ENCODE peak calls at places on chromosomes 3 and 15, in nine cellular contexts. E, A, O, K, R, B, X, N and P are unnamed samples. For H3K4me1, the result is how much of the 10 kb centered on the place peaks cover.

GRCh38 chr3:106242779-106243178 is 374.0 kb upstream of the CBLB start:
- DNase-seq in N (no peak), X (no peak), K (no peak), E (no peak), B (no peak), R (no peak), A (no peak), O (no peak), P (no peak)

GRCh38 chr3:169886671-169887070 is 16.9 kb upstream of the LRRC31 start:
- DNase-seq in O (peak), K (peak), X (no peak), N (no peak), R (peak), E (no peak), A (no peak), B (peak), P (no peak)

GRCh38 chr15:68313501-68314390 is 36.2 kb downstream of the FEM1B start:
- DNase-seq in E (no peak), B (no peak), N (peak), X (no peak), R (no peak), O (peak), A (no peak), K (peak), P (no peak)

GRCh38 chr3:48476426-48477053 is 27.4 kb downstream of the SHISA5 start:
- DNase-seq in A (no peak), O (no peak), N (no peak), K (peak), E (no peak), X (no peak), R (no peak), B (no peak), P (no peak)

GRCh38 chr3:36792342-36792741 is 28.0 kb upstream of the DCLK3 start:
- DNase-seq in O (no peak), R (no peak), A (peak), E (peak), X (no peak), B (peak), N (no peak), K (peak), P (no peak)

GRCh38 chr15:96341465-96342142 is 11.1 kb downstream of the NR2F2 start:
- DNase-seq in A (no peak), E (no peak), O (peak), K (peak), X (no peak), N (peak), R (peak), B (no peak), P (no peak)

GRCh38 chr3:133928903-133929607 is 33.4 kb upstream of the RAB6B start:
- DNase-seq in A (no peak), R (no peak), B (no peak), E (no peak), O (peak), N (no peak), K (peak), X (no peak), P (no peak)

GRCh38 chr3:120496278-120496975 is 45.6 kb upstream of the FSTL1 start:
- DNase-seq in K (no peak), A (peak), N (peak), B (peak), O (no peak), R (no peak), X (no peak), E (no peak), P (no peak)

GRCh38 chr3:55521086-55522060 is 34.3 kb upstream of the WNT5A start:
- DNase-seq in E (no peak), X (no peak), O (no peak), K (no peak), R (no peak), B (no peak), N (no peak), A (no peak), P (no peak)

GRCh38 chr3:45964139-45964538 is 20.9 kb downstream of the CXCR6 start:
- DNase-seq in E (no peak), N (no peak), X (no peak), O (no peak), R (no peak), B (no peak), K (no peak), A (no peak), P (no peak)

DNA sequence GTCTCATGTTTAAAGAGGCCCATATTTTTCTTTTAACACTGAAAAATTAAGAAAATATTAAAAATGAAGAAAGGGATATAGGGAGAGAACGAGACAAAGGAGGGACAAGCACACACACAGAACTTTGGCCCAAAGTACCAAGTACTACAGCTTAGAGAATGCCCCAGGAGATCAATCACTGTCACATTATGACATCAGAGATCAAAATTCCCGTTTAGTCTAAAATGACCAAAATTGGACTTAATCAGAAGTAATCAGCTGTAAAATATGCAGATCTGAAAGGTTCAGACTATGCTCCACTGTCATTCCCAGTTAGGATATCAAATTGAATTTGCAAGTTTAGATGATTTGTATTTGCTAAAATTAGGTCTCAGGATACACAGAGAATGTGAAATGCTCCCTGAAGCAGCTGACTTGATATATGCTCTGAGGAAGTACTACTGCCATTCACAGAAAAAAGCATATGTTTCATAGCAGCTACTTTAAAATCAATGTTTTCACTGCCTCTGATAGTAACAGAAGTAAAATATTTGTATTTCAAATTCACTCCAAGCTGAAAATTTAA is 123.0 kb downstream of the PEAK1 start:
- DNase-seq in E (no peak), O (no peak), A (no peak), N (no peak), R (no peak), X (no peak), B (no peak), K (no peak), P (no peak)
- H3K4me1 ChIP-seq in E (under half), O (under half), A (under half), N (under half), R (under half), X (under half), B (under half), K (under half), P (under half)

GRCh38 chr3:99861216-99861615 is 43.6 kb downstream of the CMSS1 start:
- DNase-seq in X (no peak), R (no peak), O (no peak), A (no peak), N (no peak), B (no peak), E (no peak), K (no peak), P (no peak)

GRCh38 chr3:99862208-99862607 is 44.5 kb downstream of the CMSS1 start:
- DNase-seq in O (no peak), X (no peak), E (no peak), A (peak), K (no peak), R (no peak), N (no peak), B (peak), P (no peak)

GRCh38 chr3:99863588-99863987 is 45.9 kb downstream of the CMSS1 start:
- DNase-seq in E (no peak), N (no peak), K (no peak), O (no peak), X (no peak), A (no peak), B (no peak), R (no peak), P (no peak)

GRCh38 chr3:99864289-99864688 is 46.6 kb downstream of the CMSS1 start:
- DNase-seq in N (no peak), R (no peak), K (no peak), A (no peak), B (no peak), O (no peak), X (no peak), E (no peak), P (no peak)

GRCh38 chr3:99863002-99863401 is 45.3 kb downstream of the CMSS1 start:
- DNase-seq in X (no peak), N (no peak), O (no peak), B (no peak), A (no peak), E (no peak), R (no peak), K (no peak), P (no peak)
- H3K4me1 ChIP-seq in X (under half), N (under half), O (under half), B (under half), A (half or more), E (under half), R (half or more), K (under half), P (half or more)

GRCh38 chr15:28888900-28889299 is 3.1 kb downstream of the APBA2 start:
- DNase-seq in A (no peak), O (no peak), K (no peak), E (no peak), N (no peak), X (no peak), B (no peak), R (peak), P (no peak)

GRCh38 chr15:28887344-28888174 is 1.8 kb downstream of the APBA2 start:
- DNase-seq in N (no peak), B (no peak), R (no peak), K (no peak), X (no peak), A (peak), E (no peak), O (no peak), P (no peak)

GRCh38 chr15:28889346-28889745 is 3.6 kb downstream of the APBA2 start:
- DNase-seq in N (no peak), A (no peak), E (no peak), X (no peak), O (no peak), K (no peak), R (no peak), B (no peak), P (no peak)

GRCh38 chr15:28886431-28887343 is 913 bp downstream of the APBA2 start:
- DNase-seq in R (no peak), N (no peak), K (no peak), B (no peak), O (no peak), A (no peak), E (no peak), X (no peak), P (no peak)

GRCh38 chr15:28888302-28888894 is 2.6 kb downstream of the APBA2 start:
- DNase-seq in R (peak), K (no peak), O (no peak), X (no peak), A (no peak), B (no peak), N (no peak), E (no peak), P (no peak)
- H3K4me1 ChIP-seq in R (under half), K (under half), O (under half), X (under half), A (under half), B (under half), N (under half), E (under half), P (under half)

DNA sequence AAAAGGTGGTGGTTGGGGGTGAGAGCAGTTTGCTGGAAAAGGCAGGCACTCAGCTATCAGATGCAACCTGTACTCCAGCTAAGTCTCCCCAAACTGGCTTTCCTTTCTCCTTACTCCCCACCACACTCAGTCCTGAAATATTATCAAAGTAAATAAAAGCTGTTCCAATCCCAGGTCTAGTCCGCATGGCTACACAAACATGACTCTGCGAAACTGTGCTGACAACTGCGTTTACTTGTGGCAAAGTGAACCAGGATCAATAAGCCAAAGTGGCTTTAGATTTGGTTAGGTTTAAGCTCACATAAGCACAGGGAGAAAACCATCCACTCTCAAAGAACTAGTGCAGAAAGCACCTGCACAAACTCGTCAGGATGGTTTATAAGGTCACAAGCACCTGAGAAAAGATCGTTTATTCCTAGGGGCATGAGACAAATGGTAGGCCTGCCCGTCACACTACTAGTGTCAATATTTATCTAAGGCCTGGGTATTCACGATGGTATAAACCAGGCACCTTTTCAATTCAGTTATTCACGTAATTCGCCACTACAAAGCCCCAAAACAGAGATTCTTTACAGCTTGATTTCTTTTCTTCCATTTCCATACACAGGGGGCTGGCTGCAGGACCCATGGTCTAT is 25.3 kb downstream of the LRIG1 start:
- DNase-seq in N (no peak), R (no peak), X (no peak), B (no peak), A (no peak), E (no peak), K (no peak), O (no peak), P (no peak)
- H3K4me1 ChIP-seq in N (half or more), R (half or more), X (under half), B (under half), A (under half), E (under half), K (under half), O (under half), P (under half)

GRCh38 chr3:142278451-142278850 is 53.1 kb upstream of the GK5 start:
- DNase-seq in N (no peak), K (no peak), E (no peak), X (no peak), R (no peak), B (peak), O (no peak), A (no peak), P (no peak)

GRCh38 chr3:142279965-142280590 is 54.7 kb upstream of the GK5 start:
- DNase-seq in X (no peak), K (peak), B (peak), A (peak), O (no peak), E (peak), N (no peak), R (peak), P (no peak)

GRCh38 chr3:142285057-142285666 is 59.8 kb upstream of the GK5 start:
- DNase-seq in A (no peak), X (no peak), E (no peak), B (no peak), O (no peak), K (no peak), N (no peak), R (no peak), P (no peak)

GRCh38 chr3:142282503-142282902 is 57.1 kb upstream of the GK5 start:
- DNase-seq in O (no peak), A (no peak), X (no peak), K (no peak), E (no peak), N (no peak), B (no peak), R (no peak), P (no peak)

DNA sequence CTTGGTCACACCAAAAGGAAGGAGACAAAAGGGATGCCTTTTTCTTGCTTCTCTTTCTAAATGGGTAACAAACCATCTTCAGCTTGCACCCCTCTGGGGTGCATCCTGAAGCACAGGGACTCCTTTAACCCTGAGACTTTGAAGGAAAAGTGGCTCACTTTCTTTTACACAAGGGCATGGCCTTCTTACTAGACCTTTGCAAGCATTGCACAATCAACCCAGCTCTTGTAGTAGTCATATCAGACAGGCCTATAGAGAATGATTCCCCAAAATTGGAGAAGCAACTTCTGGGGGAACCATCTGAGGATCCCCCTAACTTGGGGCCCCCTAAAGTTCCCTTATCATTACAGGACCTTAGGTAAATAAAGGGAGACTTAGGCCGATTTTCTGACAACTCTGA is 56.1 kb upstream of the GK5 start:
- DNase-seq in A (no peak), R (no peak), E (no peak), N (no peak), B (no peak), X (no peak), K (no peak), O (no peak), P (no peak)
- H3K4me1 ChIP-seq in A (under half), R (under half), E (under half), N (under half), B (under half), X (under half), K (under half), O (under half), P (under half)

DNA sequence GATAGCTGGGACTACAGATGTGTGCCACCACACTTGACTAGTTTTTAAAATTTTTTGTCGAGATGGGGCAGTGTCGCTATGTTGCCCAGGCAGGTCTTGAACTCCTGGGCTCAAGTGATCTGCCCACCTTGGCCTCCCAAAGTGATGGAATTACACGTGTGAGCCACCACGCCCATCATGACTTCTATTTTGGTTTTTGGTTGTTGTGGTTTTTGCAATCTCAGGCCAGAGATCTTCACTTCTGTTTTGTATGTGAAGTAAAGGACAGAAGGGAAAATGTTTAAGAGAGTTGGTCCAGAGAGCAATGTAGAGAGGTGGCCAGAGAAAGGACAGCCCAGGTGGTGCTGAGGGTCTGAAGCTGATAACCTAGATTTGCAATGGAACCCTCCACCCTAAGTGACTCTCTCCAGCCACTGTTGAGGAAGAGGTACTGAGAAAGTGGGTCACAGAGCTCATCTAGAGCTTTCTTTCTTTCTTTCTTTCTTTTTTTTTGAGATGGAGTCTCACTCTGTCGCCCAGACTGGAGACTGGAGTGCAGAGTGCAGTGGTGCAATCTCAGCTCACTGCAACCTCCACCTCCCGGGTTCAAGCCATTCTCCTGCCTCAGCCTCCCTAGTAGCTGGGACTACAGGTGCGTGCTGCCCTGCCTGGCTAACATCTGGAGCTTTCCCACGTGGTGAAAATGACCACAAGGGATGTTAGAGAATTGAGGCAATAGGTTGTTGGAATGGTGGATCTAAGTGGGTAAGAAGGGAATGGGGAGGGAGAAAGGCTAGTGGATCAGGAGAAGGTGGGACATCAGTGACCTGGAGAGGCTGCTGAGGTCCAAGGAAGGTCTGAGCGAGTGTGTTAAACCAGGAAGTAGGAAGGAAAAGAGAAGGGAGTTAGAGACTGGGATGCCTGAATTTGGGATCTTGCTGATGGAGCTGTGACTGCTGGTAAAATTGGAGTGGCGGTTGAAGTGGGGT is 22.4 kb upstream of the SEMA4B start:
- DNase-seq in K (no peak), X (no peak), B (no peak), O (no peak), R (no peak), E (no peak), N (no peak), A (no peak), P (no peak)
- H3K4me1 ChIP-seq in K (under half), X (under half), B (under half), O (under half), R (under half), E (under half), N (under half), A (under half), P (under half)

GRCh38 chr3:63132456-63133250 is 145.5 kb upstream of the SYNPR start:
- DNase-seq in E (no peak), A (no peak), K (no peak), B (no peak), N (no peak), R (no peak), X (no peak), O (no peak), P (no peak)

GRCh38 chr3:63130625-63131024 is 147.5 kb upstream of the SYNPR start:
- DNase-seq in N (no peak), E (no peak), A (no peak), O (no peak), X (no peak), K (no peak), R (no peak), B (no peak), P (no peak)

DNA sequence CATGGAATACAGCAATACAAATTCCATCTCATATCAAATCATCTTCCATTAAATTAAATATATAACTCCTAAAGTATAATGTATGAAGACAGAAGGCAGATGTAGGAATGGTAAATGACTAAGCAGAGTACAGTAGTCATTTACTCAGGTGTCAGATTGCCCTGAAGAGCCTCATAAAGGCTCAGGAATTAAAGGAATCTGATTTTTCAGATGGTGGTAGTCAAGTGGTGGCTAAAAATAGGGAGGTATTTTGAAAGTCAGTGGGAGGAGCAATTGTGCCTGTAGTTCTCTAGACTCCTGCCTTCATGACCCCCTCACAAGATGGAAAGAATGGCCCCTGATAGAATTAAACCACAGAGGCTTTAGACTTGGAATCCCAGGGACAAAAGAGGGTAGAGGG is 142.7 kb upstream of the SYNPR start:
- DNase-seq in B (no peak), K (no peak), X (no peak), R (no peak), N (no peak), A (no peak), O (no peak), E (no peak), P (no peak)
- H3K4me1 ChIP-seq in B (under half), K (under half), X (under half), R (under half), N (under half), A (under half), O (under half), E (under half), P (under half)

DNA sequence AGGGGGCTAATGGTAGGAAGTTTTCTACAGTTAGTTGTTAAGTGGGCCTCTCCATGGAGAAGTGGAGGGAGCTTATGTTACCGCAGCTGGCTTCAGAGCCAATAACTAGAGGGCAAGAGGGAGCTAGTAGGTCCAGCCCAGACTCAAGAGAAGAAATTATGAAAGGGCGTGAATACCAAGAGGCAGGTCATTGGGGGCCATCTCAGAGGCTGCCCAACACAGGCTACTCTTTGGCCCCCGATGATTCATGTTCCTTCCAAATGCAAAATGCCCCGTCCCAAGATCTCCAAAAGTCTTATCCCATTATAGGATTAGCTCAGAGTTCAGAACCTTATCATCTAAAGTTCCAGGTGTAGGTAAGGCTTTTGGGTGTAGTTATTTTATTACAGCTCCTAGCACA is 94.5 kb downstream of the FNDC3B start:
- DNase-seq in E (no peak), N (no peak), X (no peak), B (no peak), K (no peak), R (no peak), O (no peak), A (no peak), P (no peak)
- H3K4me1 ChIP-seq in E (half or more), N (half or more), X (under half), B (under half), K (under half), R (half or more), O (under half), A (half or more), P (half or more)